ENCODE peak calls at places on chromosome 12, in nine cellular contexts. W is EL; I is SK-MEL-5; P is activated CD4-positive, alpha-beta T cell treated with anti-CD3 and anti-CD28 coated beads, Interleukin-2, amount 50 U/mL, for 24 hours; J is activated gamma-delta T cell; B is T-helper 9 cell; F is psoas muscle; A is T follicular helper cell; E is A549. T is an unnamed sample.

GRCh38 chr12:57242691-57243454 is 8.1 kb downstream of the STAC3 start:
- DNase-seq in W (peak), I (peak), P (no peak), J (peak), B (peak), F (peak), A (peak), E (peak), T (peak)

GRCh38 chr12:80777587-80777986 is 60.9 kb downstream of the MYF5 start:
- DNase-seq in W (no peak), I (no peak), P (no peak), J (no peak), B (no peak), F (no peak), A (no peak), E (no peak), T (no peak)

GRCh38 chr12:27161458-27162228 is 79.3 kb upstream of the C12orf71 start:
- DNase-seq in W (no peak), I (no peak), P (no peak), J (no peak), B (no peak), F (no peak), A (no peak), E (peak), T (no peak)

GRCh38 chr12:108284163-108284562 is 54.9 kb downstream of the CMKLR1 start:
- DNase-seq in W (no peak), I (no peak), P (no peak), J (no peak), B (no peak), F (no peak), A (no peak), E (no peak), T (no peak)

GRCh38 chr12:110252716-110253115 is 28.3 kb upstream of the ATP2A2 start:
- DNase-seq in W (no peak), I (no peak), P (no peak), J (no peak), B (no peak), F (no peak), A (no peak), E (no peak), T (no peak)

GRCh38 chr12:119911147-119911546 is 34.0 kb upstream of the CIT start:
- DNase-seq in W (peak), I (no peak), P (no peak), J (no peak), B (no peak), F (no peak), A (no peak), E (no peak), T (no peak)

GRCh38 chr12:132904718-132905328 is 17.4 kb upstream of the CHFR start:
- DNase-seq in W (peak), I (peak), P (peak), J (peak), B (peak), F (peak), A (peak), E (no peak), T (peak)

GRCh38 chr12:125403145-125403789 is 338.0 kb downstream of the AACS start:
- DNase-seq in W (peak), I (peak), P (no peak), J (no peak), B (no peak), F (no peak), A (no peak), E (peak), T (no peak)

GRCh38 chr12:96985515-96986362 is 78.7 kb downstream of the NEDD1 start:
- DNase-seq in W (peak), I (peak), P (peak), J (no peak), B (peak), F (peak), A (peak), E (peak), T (no peak)

GRCh38 chr12:113306382-113306781 is 28.5 kb downstream of the SLC8B1 start:
- DNase-seq in W (no peak), I (no peak), P (no peak), J (no peak), B (no peak), F (no peak), A (no peak), E (no peak), T (no peak)

GRCh38 chr12:60194682-60195081 is 598.9 kb downstream of the SLC16A7 start:
- DNase-seq in W (peak), I (no peak), P (no peak), J (no peak), B (no peak), F (no peak), A (no peak), E (no peak), T (no peak)

GRCh38 chr12:52436000-52436827 is 2.0 kb upstream of the KRT75 start:
- DNase-seq in W (no peak), I (no peak), P (no peak), J (no peak), B (no peak), F (no peak), A (no peak), E (no peak), T (no peak)

GRCh38 chr12:28966049-28966778 is 182.9 kb upstream of the FAR2 start:
- DNase-seq in W (no peak), I (peak), P (no peak), J (no peak), B (no peak), F (no peak), A (no peak), E (no peak), T (no peak)

GRCh38 chr12:122515275-122515674 is 11.5 kb downstream of the RSRC2 start:
- DNase-seq in W (no peak), I (no peak), P (no peak), J (no peak), B (no peak), F (no peak), A (no peak), E (no peak), T (no peak)

GRCh38 chr12:116771651-116772050 is 33.5 kb downstream of the RNFT2 start:
- DNase-seq in W (no peak), I (no peak), P (no peak), J (no peak), B (no peak), F (no peak), A (no peak), E (no peak), T (no peak)

GRCh38 chr12:53414756-53415417 is 8.8 kb upstream of the AMHR2 start:
- DNase-seq in W (no peak), I (no peak), P (no peak), J (no peak), B (no peak), F (no peak), A (no peak), E (no peak), T (no peak)

GRCh38 chr12:57262126-57262822 is 11.3 kb upstream of the STAC3 start:
- DNase-seq in W (no peak), I (no peak), P (no peak), J (no peak), B (no peak), F (no peak), A (no peak), E (no peak), T (no peak)

GRCh38 chr12:93137656-93138612 is 208.8 kb upstream of the EEA1 start:
- DNase-seq in W (peak), I (no peak), P (no peak), J (no peak), B (no peak), F (no peak), A (no peak), E (peak), T (no peak)

GRCh38 chr12:20798561-20798960 is 11.9 kb upstream of the SLCO1B3 start:
- DNase-seq in W (peak), I (peak), P (no peak), J (no peak), B (no peak), F (no peak), A (no peak), E (peak), T (no peak)

GRCh38 chr12:4201333-4202105 is 72.0 kb upstream of the CCND2 start:
- DNase-seq in W (no peak), I (no peak), P (no peak), J (no peak), B (no peak), F (no peak), A (no peak), E (no peak), T (no peak)

GRCh38 chr12:19236656-19237055 is 107.1 kb downstream of the PLEKHA5 start:
- DNase-seq in W (peak), I (peak), P (no peak), J (no peak), B (no peak), F (no peak), A (no peak), E (no peak), T (no peak)

GRCh38 chr12:15700595-15700994 is 88.6 kb downstream of the EPS8 start:
- DNase-seq in W (peak), I (peak), P (no peak), J (no peak), B (no peak), F (no peak), A (no peak), E (peak), T (no peak)

GRCh38 chr12:32505546-32505945 is 106.2 kb downstream of the FGD4 start:
- DNase-seq in W (no peak), I (no peak), P (no peak), J (no peak), B (no peak), F (no peak), A (no peak), E (no peak), T (no peak)

GRCh38 chr12:118189761-118190181 is 53.8 kb downstream of the PEBP1 start:
- DNase-seq in W (peak), I (peak), P (no peak), J (no peak), B (no peak), F (no peak), A (no peak), E (no peak), T (peak)

GRCh38 chr12:104010800-104011199 is 39.2 kb downstream of the GLT8D2 start:
- DNase-seq in W (no peak), I (no peak), P (no peak), J (no peak), B (no peak), F (no peak), A (no peak), E (no peak), T (no peak)